ENCODE peak calls at places on chromosomes 3 and 15, in nine cellular contexts. S is stomach, H is body of pancreas, R is cardiac muscle cell, L is brain microvascular endothelial cell, O is PC-3, C is IMR-90, Y is heart left ventricle, G is pancreas. E is an unnamed sample.

GRCh38 chr3:179020112-179020511 is 51.5 kb downstream of the ZMAT3 start:
- DNase-seq in O (no peak), L (no peak), S (no peak), Y (no peak), H (no peak), C (no peak), G (no peak), R (peak; percentile 61), E (no peak)

GRCh38 chr15:52112203-52112750 is 298 bp downstream of the BCL2L10 start:
- DNase-seq in G (peak; percentile 27), L (no peak), C (no peak), Y (no peak), S (peak; percentile 52), R (no peak), O (no peak), H (peak; percentile 29), E (no peak)

GRCh38 chr15:57680021-57680420 is 26.5 kb upstream of the POLR2M start:
- DNase-seq in Y (no peak), L (peak; percentile 65), H (no peak), G (no peak), S (no peak), C (peak; percentile 51), O (peak; percentile 71), R (peak; percentile 45), E (no peak)

GRCh38 chr3:41296556-41296955 is 97.3 kb downstream of the CTNNB1 start:
- DNase-seq in L (no peak), G (no peak), S (no peak), Y (no peak), O (no peak), H (no peak), C (no peak), R (no peak), E (no peak)

GRCh38 chr15:95911570-95912279 is 418.8 kb upstream of the NR2F2 start:
- DNase-seq in R (no peak), S (no peak), C (no peak), L (no peak), G (no peak), H (no peak), O (no peak), Y (no peak), E (no peak)

GRCh38 chr3:188349276-188349962 is 195.5 kb downstream of the LPP start:
- DNase-seq in L (no peak), G (no peak), H (no peak), O (peak; percentile 18), Y (peak; percentile 45), R (peak; percentile 53), C (no peak), S (no peak), E (no peak)

GRCh38 chr3:52002768-52003167 is 7.1 kb upstream of the RPL29 start:
- DNase-seq in O (no peak), G (no peak), R (no peak), H (no peak), Y (no peak), S (no peak), L (no peak), C (no peak), E (no peak)

GRCh38 chr3:186841637-186842036 is 873 bp upstream of the ADIPOQ start:
- DNase-seq in R (no peak), Y (no peak), S (no peak), O (peak; percentile 43), H (no peak), C (no peak), G (no peak), L (no peak), E (no peak)

GRCh38 chr3:139308156-139309017 is 35.4 kb upstream of the MRPS22 start:
- DNase-seq in R (no peak), G (no peak), O (peak; percentile 74), L (no peak), C (no peak), H (no peak), Y (no peak), S (no peak), E (no peak)

GRCh38 chr15:90422043-90422442 is 34.0 kb downstream of the IQGAP1 start:
- DNase-seq in C (no peak), G (no peak), O (no peak), R (no peak), L (no peak), S (no peak), H (no peak), Y (no peak), E (no peak)

GRCh38 chr3:99875925-99876781 is 58.5 kb downstream of the CMSS1 start:
- DNase-seq in G (peak; percentile 76), Y (peak; percentile 85), H (peak; percentile 82), C (peak; percentile 79), R (peak; percentile 86), L (peak; percentile 75), O (no peak), S (peak; percentile 84), E (peak; percentile 77)

GRCh38 chr3:53195066-53195450 is 34.0 kb downstream of the PRKCD start:
- DNase-seq in L (no peak), G (no peak), R (no peak), C (no peak), O (no peak), Y (no peak), S (no peak), H (no peak), E (no peak)

GRCh38 chr3:53192608-53193007 is 31.6 kb downstream of the PRKCD start:
- DNase-seq in Y (no peak), R (no peak), H (peak; percentile 64), C (no peak), S (no peak), L (no peak), O (no peak), G (no peak), E (no peak)

GRCh38 chr3:53191836-53192480 is 30.9 kb downstream of the PRKCD start:
- DNase-seq in H (peak; percentile 56), R (no peak), S (no peak), Y (no peak), C (no peak), L (no peak), G (no peak), O (no peak), E (peak; percentile 56)

GRCh38 chr3:53194218-53195065 is 33.4 kb downstream of the PRKCD start:
- DNase-seq in O (peak; percentile 55), H (peak; percentile 60), R (peak; percentile 78), L (peak; percentile 22), G (no peak), C (peak; percentile 39), Y (peak; percentile 55), S (no peak), E (peak; percentile 86)

GRCh38 chr3:53193466-53194217 is 32.6 kb downstream of the PRKCD start:
- DNase-seq in C (no peak), S (no peak), H (no peak), G (no peak), L (no peak), R (peak; percentile 19), O (no peak), Y (no peak), E (peak; percentile 82)
- H3K27ac ChIP-seq in C (no peak overlapping the region), S (peak overlapping the region; percentile 70), H (no peak overlapping the region), G (no peak overlapping the region), L (no peak overlapping the region), R (no peak overlapping the region), O (peak overlapping the region; percentile 29), Y (no peak overlapping the region), E (peak overlapping the region; percentile 79)

DNA sequence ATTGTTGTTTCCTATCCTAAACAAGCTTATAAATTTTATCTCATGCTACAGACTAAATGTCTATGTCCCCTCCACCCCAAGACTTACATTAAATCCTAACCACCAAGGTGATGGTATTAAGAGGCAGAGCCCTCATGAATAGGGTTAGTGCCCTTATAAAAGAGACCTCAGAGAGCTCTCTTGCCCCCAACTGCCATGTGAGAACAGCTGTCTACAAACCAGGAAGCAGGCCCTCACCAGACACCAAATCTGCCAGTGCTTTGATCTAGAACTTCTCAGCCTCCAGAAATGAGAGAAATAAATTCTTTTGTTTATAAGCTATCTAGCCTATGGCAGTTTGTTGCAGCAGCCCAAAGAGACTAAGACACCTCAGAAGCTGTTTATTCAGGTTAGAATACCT is 58.5 kb downstream of the TP53BP1 start:
- DNase-seq in H (no peak), C (no peak), S (no peak), Y (no peak), G (no peak), L (no peak), R (no peak), O (no peak), E (no peak)
- H3K27ac ChIP-seq in H (no peak overlapping the region), C (no peak overlapping the region), S (no peak overlapping the region), Y (no peak overlapping the region), G (no peak overlapping the region), L (no peak overlapping the region), R (peak overlapping the region; percentile 22), O (no peak overlapping the region), E (no peak overlapping the region)

DNA sequence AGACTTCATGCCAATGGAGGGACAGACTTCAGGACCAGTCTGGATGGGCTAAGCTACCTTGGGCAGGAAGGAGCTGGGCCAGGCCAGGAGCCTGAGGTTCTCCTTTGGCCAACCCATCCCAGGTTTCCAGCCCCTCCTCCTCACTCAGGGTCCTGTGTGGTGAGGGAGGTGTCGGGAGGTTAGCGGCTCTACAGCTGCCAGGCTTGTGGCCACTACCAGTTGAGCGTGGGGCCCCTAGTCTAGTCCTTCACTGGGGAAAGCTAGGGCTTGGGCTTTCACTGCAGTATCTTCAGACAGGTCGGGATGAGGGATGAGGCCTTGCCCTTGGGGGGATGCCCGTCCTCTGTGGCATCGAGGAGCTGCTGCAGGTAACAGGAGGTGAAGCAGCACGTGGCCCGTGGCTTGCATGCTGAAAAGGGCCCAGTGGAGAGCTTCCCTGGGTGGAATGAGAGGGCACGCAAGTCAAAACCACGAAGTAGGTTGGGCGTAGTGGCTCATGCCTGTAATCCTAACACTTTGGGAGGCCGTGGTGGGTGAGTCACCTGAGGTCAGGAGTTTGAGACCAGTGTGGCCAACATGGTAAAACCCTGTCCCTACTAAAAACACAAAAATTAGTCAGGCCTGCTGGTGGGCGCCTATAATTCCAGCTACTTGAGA is 8.5 kb upstream of the FANCD2 start:
- DNase-seq in S (no peak), C (peak; percentile 89), Y (no peak), R (peak; percentile 52), H (no peak), G (no peak), L (peak; percentile 70), O (peak; percentile 74), E (no peak)
- H3K27ac ChIP-seq in S (peak overlapping the region; percentile 39), C (peak overlapping the region; percentile 13), Y (no peak overlapping the region), R (peak overlapping the region; percentile 39), H (no peak overlapping the region), G (no peak overlapping the region), L (no peak overlapping the region), O (no peak overlapping the region), E (peak overlapping the region; percentile 95)

GRCh38 chr3:35635931-35636683 is 3.2 kb upstream of the ARPP21 start:
- DNase-seq in O (no peak), G (no peak), H (no peak), Y (no peak), S (no peak), R (no peak), C (no peak), L (no peak), E (no peak)

GRCh38 chr3:35638640-35639250 is 580 bp upstream of the ARPP21 start:
- DNase-seq in L (no peak), R (no peak), O (no peak), C (no peak), S (no peak), Y (no peak), G (no peak), H (no peak), E (no peak)

GRCh38 chr3:35633332-35634124 is 5.8 kb upstream of the ARPP21 start:
- DNase-seq in R (peak; percentile 7), H (no peak), Y (no peak), S (no peak), O (no peak), C (no peak), L (no peak), G (no peak), E (no peak)

GRCh38 chr3:35639251-35640185 is at the start of gene ARPP21:
- DNase-seq in G (no peak), S (no peak), H (peak; percentile 13), C (no peak), L (peak; percentile 34), O (peak; percentile 16), Y (peak; percentile 25), R (no peak), E (no peak)

GRCh38 chr3:35635407-35635806 is 3.9 kb upstream of the ARPP21 start:
- DNase-seq in O (no peak), L (no peak), C (no peak), Y (no peak), S (no peak), R (no peak), H (no peak), G (no peak), E (no peak)
- H3K27ac ChIP-seq in O (no peak overlapping the region), L (no peak overlapping the region), C (no peak overlapping the region), Y (no peak overlapping the region), S (no peak overlapping the region), R (no peak overlapping the region), H (no peak overlapping the region), G (no peak overlapping the region), E (no peak overlapping the region)

E was measured in tibial artery.